ENCODE peak calls at places on chromosomes 11 and 22, in six cellular contexts. G, Q, N, J, P and W are unnamed samples.

GRCh38 chr11:59822989-59823566 is 12.5 kb upstream of the MRPL16 start:
- DNase-seq in G (peak; percentile 80), Q (peak; percentile 64), N (peak; percentile 65), J (peak; percentile 59), P (no peak), W (peak; percentile 11)

GRCh38 chr22:19878461-19879247 is 24.0 kb upstream of the GNB1L start:
- DNase-seq in G (peak; percentile 68), Q (peak; percentile 75), N (peak; percentile 80), J (peak; percentile 32), P (peak; percentile 87), W (no peak)

GRCh38 chr11:70115778-70116177 is 37.7 kb downstream of the ANO1 start:
- DNase-seq in G (no peak), Q (no peak), N (no peak), J (no peak), P (no peak), W (no peak)

GRCh38 chr11:69240332-69241074 is 53.5 kb upstream of the MYEOV start:
- DNase-seq in G (peak; percentile 45), Q (peak; percentile 8), N (peak; percentile 10), J (peak; percentile 77), P (peak; percentile 67), W (no peak)

GRCh38 chr22:43370045-43370444 is 26.9 kb upstream of the SCUBE1 start:
- DNase-seq in G (no peak), Q (no peak), N (no peak), J (peak; percentile 83), P (no peak), W (no peak)

GRCh38 chr11:93113824-93114223 is 84.0 kb downstream of the SLC36A4 start:
- DNase-seq in G (no peak), Q (no peak), N (no peak), J (peak; percentile 67), P (no peak), W (no peak)

GRCh38 chr11:40280161-40281054 is 1179.0 kb downstream of the LRRC4C start:
- DNase-seq in G (no peak), Q (no peak), N (no peak), J (no peak), P (no peak), W (no peak)

GRCh38 chr11:74543991-74544390 is 48.4 kb upstream of the POLD3 start:
- DNase-seq in G (no peak), Q (no peak), N (no peak), J (no peak), P (no peak), W (peak; percentile 57)